ENCODE peak calls at places on chromosomes 12 and 14, in four cellular contexts. L is fibroblast of lung, P is occipital lobe, F is NCI-H1436. V is an unnamed sample.

GRCh38 chr14:24430682-24431568 is 1.2 kb downstream of the KHNYN start:
- DNase-seq in F (no peak), L (peak), P (no peak), V (peak)

GRCh38 chr14:58643366-58643765 is 5.6 kb downstream of the DACT1 start:
- DNase-seq in P (no peak), L (no peak), F (no peak), V (no peak)

GRCh38 chr12:31959701-31960391 is 631 bp downstream of the RESF1 start:
- DNase-seq in P (peak), L (peak), F (peak), V (peak)

GRCh38 chr12:128637616-128638606 is 185.8 kb downstream of the SLC15A4 start:
- DNase-seq in P (no peak), L (no peak), F (no peak), V (no peak)

GRCh38 chr12:97748298-97748697 is 285.7 kb downstream of the RMST start:
- DNase-seq in L (no peak), F (peak), P (no peak), V (no peak)

GRCh38 chr12:11836282-11836963 is 186.9 kb downstream of the ETV6 start:
- DNase-seq in L (no peak), F (no peak), P (no peak), V (no peak)

GRCh38 chr14:22888662-22889061 is 5.6 kb downstream of the REM2 start:
- DNase-seq in L (no peak), P (no peak), F (no peak), V (no peak)

GRCh38 chr12:130436741-130437501 is 99.2 kb downstream of the PIWIL1 start:
- DNase-seq in F (no peak), L (no peak), P (no peak), V (no peak)

GRCh38 chr14:34257505-34257904 is 204.5 kb downstream of the SPTSSA start:
- DNase-seq in P (no peak), L (no peak), F (no peak), V (no peak)

GRCh38 chr12:125120566-125120965 is 55.3 kb downstream of the AACS start:
- DNase-seq in P (no peak), F (no peak), L (no peak), V (no peak)

GRCh38 chr14:90398841-90399540 is 2.2 kb downstream of the CALM1 start:
- DNase-seq in P (no peak), L (no peak), F (no peak), V (no peak)

GRCh38 chr12:45122776-45123380 is 72.0 kb upstream of the DBX2 start:
- DNase-seq in P (no peak), F (no peak), L (peak), V (peak)

GRCh38 chr12:94095618-94096017 is 52.8 kb upstream of the PLXNC1 start:
- DNase-seq in F (no peak), L (no peak), P (no peak), V (no peak)

GRCh38 chr14:34252227-34252626 is 209.8 kb downstream of the SPTSSA start:
- DNase-seq in P (no peak), L (no peak), F (no peak), V (no peak)

GRCh38 chr12:124917135-124917840 is 2.8 kb upstream of the UBC start:
- DNase-seq in L (peak), P (no peak), F (no peak), V (peak)

GRCh38 chr14:94382684-94383663 is 5.4 kb downstream of the SERPINA1 start:
- DNase-seq in L (no peak), P (no peak), F (no peak), V (no peak)

GRCh38 chr12:57069522-57069921 is 9.1 kb downstream of the NEMP1 start:
- DNase-seq in L (peak), F (peak), P (peak), V (peak)

GRCh38 chr12:3229577-3229976 is 152.4 kb downstream of the TSPAN9 start:
- DNase-seq in L (no peak), P (no peak), F (no peak), V (no peak)

GRCh38 chr12:92543359-92543758 is 159.4 kb upstream of the PLEKHG7 start:
- DNase-seq in L (peak), F (no peak), P (no peak), V (no peak)

GRCh38 chr12:47343684-47344567 is 264.2 kb upstream of the AMIGO2 start:
- DNase-seq in L (peak), F (no peak), P (no peak), V (peak)

GRCh38 chr12:1972260-1972659 is 32.0 kb downstream of the DCP1B start:
- DNase-seq in P (no peak), L (peak), F (no peak), V (peak)

GRCh38 chr14:55328317-55328716 is 57.1 kb downstream of the FBXO34 start:
- DNase-seq in P (no peak), L (no peak), F (no peak), V (no peak)

GRCh38 chr12:69324797-69325466 is 23.2 kb upstream of the LYZ start:
- DNase-seq in L (no peak), P (no peak), F (no peak), V (no peak)

GRCh38 chr14:54570651-54571415 is 3.9 kb downstream of the SAMD4A start:
- DNase-seq in L (peak), F (no peak), P (no peak), V (peak)

GRCh38 chr12:31507966-31508365 is 83.0 kb downstream of the DENND5B start:
- DNase-seq in F (no peak), P (no peak), L (peak), V (no peak)

GRCh38 chr12:57842342-57843294 is 3.9 kb downstream of the CTDSP2 start:
- DNase-seq in L (no peak), P (no peak), F (no peak), V (no peak)

GRCh38 chr14:78075033-78075432 is 95.1 kb upstream of the NRXN3 start:
- DNase-seq in F (peak), P (no peak), L (no peak), V (no peak)

GRCh38 chr14:54088271-54088670 is 131.6 kb upstream of the BMP4 start:
- DNase-seq in L (no peak), F (no peak), P (no peak), V (no peak)

GRCh38 chr12:119758695-119759094 is 90.8 kb downstream of the PRKAB1 start:
- DNase-seq in P (no peak), L (no peak), F (peak), V (no peak)

GRCh38 chr14:77746064-77746463 is 14.9 kb downstream of the SNW1 start:
- DNase-seq in P (no peak), L (no peak), F (no peak), V (no peak)

GRCh38 chr12:57389033-57389432 is 41.8 kb downstream of the R3HDM2 start:
- DNase-seq in P (no peak), F (no peak), L (peak), V (peak)

GRCh38 chr14:50232276-50232642 is 881 bp upstream of the SOS2 start:
- DNase-seq in F (no peak), L (no peak), P (no peak), V (no peak)

GRCh38 chr12:53736602-53737493 is 9.6 kb upstream of the CALCOCO1 start:
- DNase-seq in L (no peak), P (no peak), F (no peak), V (no peak)

GRCh38 chr12:113418213-113418879 is 3.8 kb upstream of the SDSL start:
- DNase-seq in L (peak), F (no peak), P (no peak), V (no peak)

GRCh38 chr12:84131076-84131475 is 781.5 kb downstream of the SLC6A15 start:
- DNase-seq in F (no peak), L (peak), P (no peak), V (peak)

GRCh38 chr12:55724226-55724939 is 4.2 kb downstream of the RDH5 start:
- DNase-seq in F (peak), L (peak), P (no peak), V (peak)

V was measured in astrocyte of the spinal cord.